ENCODE peak calls at places on chromosomes 5 and 9, in eight cellular contexts. H is prostate gland; R is GM06990; W is suprapubic skin; G is effector memory CD4-positive, alpha-beta T cell; Q is CD8-positive, alpha-beta memory T cell; T is adrenal gland; O is ovary. D is an unnamed sample.

GRCh38 chr5:148740966-148741742 is 85.3 kb upstream of the ADRB2 start:
- DNase-seq in H (peak), R (peak), W (no peak), G (no peak), Q (peak), T (no peak), O (no peak), D (peak)

GRCh38 chr5:14178671-14179211 is 35.6 kb downstream of the TRIO start:
- DNase-seq in H (no peak), R (no peak), W (no peak), G (no peak), Q (no peak), T (no peak), O (no peak), D (peak)

GRCh38 chr5:139445325-139446170 is 6.2 kb upstream of the DNAJC18 start:
- DNase-seq in H (peak), R (no peak), W (no peak), G (no peak), Q (no peak), T (no peak), O (no peak), D (peak)

GRCh38 chr9:28926311-28926710 is 1353.0 kb upstream of the C9orf72 start:
- DNase-seq in H (no peak), R (no peak), W (no peak), G (no peak), Q (no peak), T (no peak), O (no peak), D (no peak)

GRCh38 chr9:33695856-33696255 is 99.5 kb upstream of the PRSS3 start:
- DNase-seq in H (no peak), R (no peak), W (no peak), G (no peak), Q (no peak), T (no peak), O (no peak), D (no peak)

GRCh38 chr9:136719212-136719880 is 7.0 kb downstream of the DIPK1B start:
- DNase-seq in H (no peak), R (no peak), W (no peak), G (no peak), Q (no peak), T (no peak), O (peak), D (no peak)

GRCh38 chr9:2621678-2622360 is at the start of gene VLDLR:
- DNase-seq in H (peak), R (peak), W (no peak), G (peak), Q (no peak), T (peak), O (peak), D (no peak)

GRCh38 chr5:169650701-169651331 is 13.7 kb downstream of the DOCK2 start:
- DNase-seq in H (no peak), R (peak), W (no peak), G (no peak), Q (no peak), T (no peak), O (no peak), D (peak)

GRCh38 chr9:137535120-137535428 is 15.1 kb downstream of the PNPLA7 start:
- DNase-seq in H (no peak), R (no peak), W (no peak), G (no peak), Q (no peak), T (no peak), O (no peak), D (no peak)

GRCh38 chr9:136051568-136052432 is 43.3 kb downstream of the NACC2 start:
- DNase-seq in H (peak), R (no peak), W (no peak), G (no peak), Q (no peak), T (no peak), O (peak), D (peak)

GRCh38 chr5:83364322-83365299 is 106.9 kb upstream of the VCAN start:
- DNase-seq in H (no peak), R (peak), W (no peak), G (no peak), Q (no peak), T (no peak), O (no peak), D (no peak)

GRCh38 chr9:79807966-79808365 is 236.2 kb downstream of the TLE4 start:
- DNase-seq in H (no peak), R (no peak), W (no peak), G (no peak), Q (no peak), T (no peak), O (no peak), D (no peak)

GRCh38 chr5:39370555-39371366 is 6.5 kb upstream of the C9 start:
- DNase-seq in H (peak), R (no peak), W (no peak), G (no peak), Q (no peak), T (no peak), O (no peak), D (no peak)

GRCh38 chr9:122095010-122095767 is 2.1 kb upstream of the TTLL11 start:
- DNase-seq in H (peak), R (peak), W (peak), G (no peak), Q (peak), T (peak), O (no peak), D (peak)

GRCh38 chr5:78907255-78907886 is 77.7 kb downstream of the ARSB start:
- DNase-seq in H (no peak), R (no peak), W (no peak), G (no peak), Q (no peak), T (no peak), O (no peak), D (peak)

GRCh38 chr9:1530681-1531080 is 480.5 kb downstream of the DMRT2 start:
- DNase-seq in H (no peak), R (no peak), W (no peak), G (no peak), Q (no peak), T (no peak), O (no peak), D (no peak)

GRCh38 chr9:98778251-98778650 is 18.1 kb downstream of the ANKS6 start:
- DNase-seq in H (no peak), R (no peak), W (no peak), G (no peak), Q (no peak), T (no peak), O (no peak), D (no peak)

GRCh38 chr9:105296889-105297288 is 52.4 kb downstream of the SLC44A1 start:
- DNase-seq in H (no peak), R (no peak), W (no peak), G (no peak), Q (no peak), T (no peak), O (no peak), D (peak)

GRCh38 chr9:126615791-126616447 is 2.2 kb downstream of the LMX1B start:
- DNase-seq in H (no peak), R (no peak), W (no peak), G (no peak), Q (no peak), T (no peak), O (no peak), D (no peak)

GRCh38 chr9:126615251-126615790 is 1.6 kb downstream of the LMX1B start:
- DNase-seq in H (no peak), R (no peak), W (no peak), G (no peak), Q (no peak), T (no peak), O (no peak), D (no peak)

GRCh38 chr9:126614088-126614454 is 343 bp downstream of the LMX1B start:
- DNase-seq in H (no peak), R (no peak), W (no peak), G (no peak), Q (no peak), T (no peak), O (no peak), D (no peak)

GRCh38 chr9:126613656-126614055 is at the start of gene LMX1B:
- DNase-seq in H (peak), R (no peak), W (no peak), G (no peak), Q (no peak), T (peak), O (no peak), D (no peak)

DNA sequence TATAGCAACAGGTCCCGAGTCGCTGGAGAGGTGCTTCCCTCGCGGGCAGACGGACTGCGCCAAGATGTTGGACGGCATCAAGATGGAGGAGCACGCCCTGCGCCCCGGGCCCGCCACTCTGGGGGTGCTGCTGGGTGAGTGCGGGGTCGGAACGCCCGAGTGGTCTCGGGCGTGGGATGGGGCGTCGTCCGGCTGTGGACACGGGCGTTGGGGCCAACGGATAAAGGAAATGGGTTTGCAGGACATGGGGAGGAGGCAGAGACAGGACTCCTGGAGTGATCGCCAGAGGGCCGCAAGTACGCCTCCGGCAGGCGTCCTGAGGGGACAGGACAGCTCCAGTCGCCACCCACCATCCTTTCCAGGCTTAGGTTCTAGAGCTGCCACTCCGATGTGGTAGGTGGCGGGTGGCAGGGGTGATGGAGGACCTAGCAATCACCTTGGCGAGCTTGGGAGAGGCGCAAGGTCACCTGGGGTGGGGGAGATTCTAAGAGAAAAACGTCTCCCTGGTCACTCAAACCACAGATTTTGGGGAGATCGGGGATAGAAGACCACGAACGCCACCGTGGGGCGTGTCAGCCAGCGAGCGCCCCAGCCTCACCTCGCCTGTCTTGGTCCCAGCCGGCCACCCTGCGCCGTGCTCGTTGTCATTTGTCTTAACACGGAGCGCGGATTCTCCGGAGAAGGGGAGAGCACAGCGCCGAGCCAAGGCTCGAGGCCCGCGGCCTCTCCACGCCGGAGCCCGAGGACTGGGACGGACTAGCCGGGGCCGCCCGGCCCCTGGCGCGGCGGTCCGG is 924 bp downstream of the LMX1B start:
- DNase-seq in H (no peak), R (no peak), W (no peak), G (no peak), Q (no peak), T (no peak), O (no peak), D (no peak)
- H3K4me3 ChIP-seq in H (no peak), R (no peak), W (peak), G (no peak), Q (no peak), T (no peak), O (no peak), D (no peak)

GRCh38 chr9:95494022-95494415 is 22.8 kb downstream of the PTCH1 start:
- DNase-seq in H (no peak), R (peak), W (no peak), G (no peak), Q (no peak), T (no peak), O (no peak), D (no peak)
- H3K4me3 ChIP-seq in H (no peak), R (peak), W (no peak), G (no peak), Q (peak), T (no peak), O (no peak), D (no peak)

DNA sequence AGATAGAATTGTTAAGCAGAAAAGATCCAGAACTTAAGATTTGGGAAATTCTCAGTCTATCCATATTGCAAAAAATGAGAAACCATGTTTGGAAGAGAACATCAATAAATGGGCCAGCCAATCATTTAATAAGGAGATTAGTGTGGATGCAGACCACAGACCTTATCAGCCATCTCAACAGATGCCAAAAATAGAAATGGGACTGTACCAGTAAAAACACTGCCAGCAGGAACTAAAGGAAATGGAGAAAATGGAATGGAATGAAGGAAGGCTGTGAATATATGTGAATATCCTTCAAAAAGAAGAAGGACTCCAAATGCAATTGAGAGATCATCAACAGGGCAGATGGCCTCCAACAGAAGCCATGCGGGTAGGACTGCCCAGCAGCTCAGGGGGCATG is 52.7 kb upstream of the ZNF618 start:
- DNase-seq in H (no peak), R (no peak), W (no peak), G (no peak), Q (no peak), T (no peak), O (no peak), D (peak)
- H3K4me3 ChIP-seq in H (no peak), R (no peak), W (no peak), G (no peak), Q (no peak), T (no peak), O (no peak), D (no peak)

DNA sequence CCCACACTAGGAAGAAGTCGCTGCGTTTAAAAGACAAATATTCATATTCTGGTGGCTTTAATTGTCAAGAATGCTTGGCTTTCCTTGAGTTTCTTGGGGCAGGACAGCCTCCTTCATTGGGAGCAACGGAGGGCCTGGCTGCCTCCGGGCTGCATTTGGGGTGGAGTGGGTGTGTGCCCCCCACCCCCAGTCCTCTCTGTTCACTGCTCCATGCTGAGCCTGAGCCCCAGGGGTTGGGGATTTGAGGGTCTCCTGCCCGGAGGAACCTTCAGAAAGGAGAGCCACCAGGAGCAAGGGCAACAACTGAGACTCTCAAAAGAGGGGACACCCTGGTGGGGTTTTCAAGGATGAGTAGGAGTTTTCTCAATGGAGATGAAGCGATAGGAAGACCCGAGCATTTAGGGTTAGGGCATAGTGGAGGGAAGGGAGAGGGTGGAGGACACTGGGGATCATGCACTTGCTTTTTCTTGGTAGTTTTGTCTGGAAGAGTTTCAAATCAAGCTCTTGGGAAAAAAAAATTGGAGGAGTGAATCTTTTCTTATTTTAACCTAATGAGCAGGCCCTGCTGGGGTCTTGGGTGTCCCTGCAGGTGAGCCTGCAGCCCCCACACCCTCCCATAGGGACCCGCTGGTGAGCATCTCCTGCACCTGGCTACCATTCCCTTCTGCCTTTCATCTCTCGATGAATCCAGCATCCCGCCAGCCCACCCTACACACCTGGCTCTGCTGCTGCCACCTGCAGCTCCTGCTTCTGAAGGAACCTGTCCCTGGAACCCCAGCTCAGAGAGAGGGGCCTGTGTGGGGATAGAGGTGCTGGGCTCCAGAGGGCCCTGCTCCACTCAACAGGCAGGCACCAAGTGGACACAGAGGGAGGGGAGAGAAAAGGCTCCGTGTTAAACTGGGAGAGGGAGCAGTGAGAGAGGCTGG is 4.1 kb downstream of the SLC6A19 start:
- DNase-seq in H (no peak), R (no peak), W (no peak), G (no peak), Q (no peak), T (no peak), O (no peak), D (no peak)
- H3K4me3 ChIP-seq in H (no peak), R (no peak), W (no peak), G (no peak), Q (no peak), T (no peak), O (no peak), D (no peak)

DNA sequence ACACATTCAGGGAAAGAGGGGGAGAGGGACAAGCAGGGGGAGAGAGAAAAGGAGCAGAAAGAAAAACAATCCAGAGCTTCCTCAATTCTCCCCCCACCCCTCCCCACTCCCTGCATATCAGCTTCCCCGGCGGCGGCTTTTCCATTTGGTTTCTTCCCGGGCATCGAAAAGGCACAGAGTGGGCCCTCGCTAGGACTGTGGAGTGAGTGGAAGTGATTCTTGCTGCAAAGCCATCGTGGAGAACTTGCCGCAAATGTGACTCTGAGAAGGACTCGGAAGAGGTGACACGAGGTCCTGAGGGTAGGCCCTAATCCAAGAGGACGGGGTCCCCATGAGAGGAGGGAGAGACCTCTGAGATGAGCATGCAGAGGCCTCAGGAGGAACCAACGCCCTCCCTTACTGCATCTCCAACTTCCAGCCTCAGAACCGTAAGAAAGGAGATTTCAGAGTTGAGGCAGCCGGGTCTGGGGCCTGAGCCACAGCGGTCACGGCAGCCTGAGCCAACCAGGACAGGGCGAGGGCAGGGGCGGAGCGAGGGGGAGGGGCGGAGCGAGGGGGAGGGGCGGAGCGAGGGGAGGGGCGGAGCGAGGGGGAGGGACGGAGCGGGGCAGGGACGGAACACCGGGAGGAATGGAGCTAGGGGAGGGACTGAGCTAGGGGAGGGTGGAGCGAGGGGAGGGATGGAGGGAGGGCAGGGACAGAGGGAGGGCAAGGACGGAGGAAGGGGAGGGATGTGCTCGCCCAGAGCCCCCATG is 21.2 kb upstream of the SARDH start:
- DNase-seq in H (no peak), R (no peak), W (no peak), G (no peak), Q (no peak), T (peak), O (peak), D (no peak)
- H3K4me3 ChIP-seq in H (no peak), R (no peak), W (no peak), G (no peak), Q (no peak), T (no peak), O (no peak), D (no peak)

GRCh38 chr5:144028058-144028457 is 142.4 kb downstream of the YIPF5 start:
- DNase-seq in H (no peak), R (no peak), W (no peak), G (no peak), Q (no peak), T (no peak), O (no peak), D (peak)

GRCh38 chr5:144030904-144031303 is 139.6 kb downstream of the YIPF5 start:
- DNase-seq in H (no peak), R (no peak), W (no peak), G (no peak), Q (no peak), T (no peak), O (no peak), D (no peak)

GRCh38 chr5:144026286-144026685 is 144.2 kb downstream of the YIPF5 start:
- DNase-seq in H (no peak), R (no peak), W (no peak), G (no peak), Q (no peak), T (no peak), O (no peak), D (no peak)

GRCh38 chr5:144032375-144032774 is 138.1 kb downstream of the YIPF5 start:
- DNase-seq in H (peak), R (no peak), W (no peak), G (no peak), Q (no peak), T (no peak), O (no peak), D (no peak)

GRCh38 chr5:144028644-144029043 is 141.8 kb downstream of the YIPF5 start:
- DNase-seq in H (no peak), R (no peak), W (no peak), G (no peak), Q (no peak), T (no peak), O (no peak), D (peak)
- H3K4me3 ChIP-seq in H (no peak), R (no peak), W (no peak), G (no peak), Q (no peak), T (no peak), O (no peak), D (no peak)

DNA sequence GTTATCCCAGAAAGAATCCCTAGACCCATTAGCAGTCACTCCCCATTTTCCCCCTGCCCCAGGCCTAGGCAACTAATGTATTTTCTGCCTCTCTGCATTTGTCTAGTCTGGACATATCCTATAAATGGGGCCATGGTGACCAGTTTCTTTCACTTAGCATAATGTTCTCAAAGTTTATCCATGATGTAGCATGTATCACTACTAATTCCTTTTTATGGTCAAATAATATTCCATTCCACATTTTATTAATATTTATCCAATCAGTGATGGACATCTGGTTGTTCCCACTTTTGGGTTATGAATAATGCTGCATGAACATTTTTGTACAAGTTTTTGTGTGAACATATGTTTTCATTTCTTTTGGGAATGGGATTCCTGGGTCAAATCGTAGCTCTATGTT is 1.5 kb downstream of the FCHO2 start:
- DNase-seq in H (no peak), R (no peak), W (no peak), G (no peak), Q (no peak), T (no peak), O (no peak), D (no peak)
- H3K4me3 ChIP-seq in H (no peak), R (no peak), W (peak), G (no peak), Q (no peak), T (peak), O (peak), D (peak)

D was measured in brain microvascular endothelial cell.